ENCODE peak calls at places on chromosomes 12 and 14, in four cellular contexts. Z is GM23248, H is GM23338, X is HCT116. K is an unnamed sample.

GRCh38 chr12:38662851-38663250 is 242.5 kb downstream of the CPNE8 start:
- DNase-seq in H (no peak), Z (peak), X (no peak), K (no peak)

GRCh38 chr12:1575287-1575798 is 19.0 kb downstream of the FBXL14 start:
- DNase-seq in X (no peak), Z (peak), H (no peak), K (no peak)

GRCh38 chr12:630656-631632 is 32.3 kb downstream of the NINJ2 start:
- DNase-seq in Z (no peak), H (peak), X (no peak), K (no peak)

GRCh38 chr12:94793191-94793595 is 142.8 kb upstream of the TMCC3 start:
- DNase-seq in Z (no peak), X (no peak), H (peak), K (no peak)

GRCh38 chr14:81402123-81402495 is 2.0 kb upstream of the STON2 start:
- DNase-seq in H (no peak), Z (peak), X (no peak), K (no peak)

GRCh38 chr12:95963104-95963503 is 20.0 kb downstream of the AMDHD1 start:
- DNase-seq in X (peak), Z (no peak), H (peak), K (peak)

GRCh38 chr14:46368275-46368674 is 283.3 kb downstream of the RPL10L start:
- DNase-seq in H (no peak), X (no peak), Z (no peak), K (no peak)

GRCh38 chr14:106790189-106791036 is 1264.0 kb downstream of the TMEM121 start:
- DNase-seq in Z (peak), H (peak), X (no peak), K (peak)

GRCh38 chr14:105322791-105323556 is 8.4 kb downstream of the PACS2 start:
- DNase-seq in Z (no peak), H (no peak), X (no peak), K (no peak)

GRCh38 chr12:123696641-123697040 is 15.5 kb upstream of the ATP6V0A2 start:
- DNase-seq in Z (no peak), X (no peak), H (no peak), K (peak)

GRCh38 chr14:76715102-76715926 is 46.0 kb upstream of the VASH1 start:
- DNase-seq in H (no peak), X (no peak), Z (peak), K (no peak)

GRCh38 chr12:31390991-31391390 is 65.0 kb upstream of the SINHCAF start:
- DNase-seq in H (peak), X (no peak), Z (no peak), K (no peak)

GRCh38 chr12:10673660-10674384 is at the start of gene STYK1:
- DNase-seq in X (peak), Z (peak), H (peak), K (peak)
- H2AFZ ChIP-seq in X (peak), Z (peak), H (peak), K (peak)

GRCh38 chr12:26701604-26702215 is 131.3 kb downstream of the ITPR2 start:
- DNase-seq in H (peak), X (peak), Z (peak), K (peak)
- TF ChIP-seq EZH2phosphoT487 in H (no peak), X (no peak), Z (no peak), K (no peak)

GRCh38 chr12:47277071-47277408 is 197.3 kb upstream of the AMIGO2 start:
- DNase-seq in Z (no peak), X (no peak), H (no peak), K (no peak)
- H3K27ac ChIP-seq in Z (peak), X (no peak), H (no peak), K (peak)

GRCh38 chr14:41377926-41378325 is 228.8 kb upstream of the LRFN5 start:
- DNase-seq in X (no peak), H (no peak), Z (no peak), K (no peak)

GRCh38 chr14:41374092-41374491 is 232.6 kb upstream of the LRFN5 start:
- DNase-seq in Z (no peak), X (no peak), H (no peak), K (no peak)

GRCh38 chr14:41385787-41386186 is 220.9 kb upstream of the LRFN5 start:
- DNase-seq in Z (no peak), H (no peak), X (no peak), K (no peak)

DNA sequence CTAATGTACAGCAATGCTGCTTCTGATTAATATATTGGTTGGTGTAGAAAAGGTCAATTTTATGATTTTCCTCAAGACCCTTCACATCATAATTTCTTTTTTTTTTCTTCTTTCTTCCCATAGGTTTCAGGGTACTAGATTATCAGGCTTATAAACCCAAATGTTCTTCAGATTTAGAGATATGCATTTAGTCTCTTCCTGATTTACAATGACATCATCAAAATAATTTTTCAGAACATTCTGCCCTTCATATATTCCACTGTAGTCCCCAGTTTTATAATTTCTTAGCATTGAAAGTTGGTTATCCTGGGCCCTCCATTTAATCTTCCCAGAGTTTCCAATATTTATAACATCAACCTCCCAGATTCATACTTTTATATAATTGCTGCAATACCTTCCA is 226.7 kb upstream of the LRFN5 start:
- DNase-seq in Z (no peak), X (no peak), H (no peak), K (no peak)
- H2AFZ ChIP-seq in Z (no peak), X (no peak), H (no peak), K (no peak)

GRCh38 chr12:105822131-105823103 is 316.3 kb downstream of the NUAK1 start:
- DNase-seq in Z (peak), X (no peak), H (no peak), K (no peak)

GRCh38 chr12:105823810-105824209 is 314.9 kb downstream of the NUAK1 start:
- DNase-seq in Z (no peak), X (no peak), H (no peak), K (no peak)

GRCh38 chr12:105825141-105825540 is 313.6 kb downstream of the NUAK1 start:
- DNase-seq in X (no peak), H (no peak), Z (no peak), K (no peak)

GRCh38 chr12:105820407-105821140 is 318.2 kb downstream of the NUAK1 start:
- DNase-seq in X (no peak), H (peak), Z (peak), K (no peak)
- TF ChIP-seq EZH2phosphoT487 in X (no peak), H (no peak), Z (no peak), K (no peak)

GRCh38 chr12:6947615-6948014 is 3.5 kb upstream of the PTPN6 start:
- DNase-seq in Z (no peak), X (no peak), H (no peak), K (peak)

GRCh38 chr12:6945613-6946012 is 1.8 kb downstream of the C12orf57 start:
- DNase-seq in Z (no peak), H (no peak), X (no peak), K (peak)

GRCh38 chr12:6949063-6949594 is 2.0 kb upstream of the PTPN6 start:
- DNase-seq in Z (no peak), X (no peak), H (no peak), K (no peak)

GRCh38 chr12:6946033-6946919 is 2.5 kb downstream of the C12orf57 start:
- DNase-seq in X (peak), H (peak), Z (no peak), K (peak)

DNA sequence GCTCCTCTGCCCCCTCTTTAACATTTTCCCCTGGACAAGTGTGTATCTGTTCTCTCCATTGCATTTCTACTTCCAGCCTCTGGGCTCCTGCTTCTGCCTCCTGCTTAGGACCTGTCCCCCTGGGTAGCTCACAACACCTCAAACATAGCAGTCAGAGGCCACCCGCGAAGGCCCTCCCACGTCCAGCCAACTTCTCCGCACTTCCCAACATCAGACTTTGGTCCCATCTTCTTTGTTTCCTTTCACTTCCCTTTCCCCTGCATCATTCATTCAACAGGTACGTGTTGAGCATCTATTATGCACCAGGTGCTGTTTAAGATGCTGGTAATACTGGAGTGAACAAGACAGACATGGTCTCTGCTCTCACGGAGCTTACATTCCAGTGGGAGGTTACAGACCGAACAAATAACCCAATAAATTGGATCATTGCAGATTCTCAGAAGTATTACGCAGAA is 3.1 kb downstream of the C12orf57 start:
- DNase-seq in Z (no peak), H (no peak), X (no peak), K (no peak)
- H3K27ac ChIP-seq in Z (no peak), H (no peak), X (peak), K (peak)

DNA sequence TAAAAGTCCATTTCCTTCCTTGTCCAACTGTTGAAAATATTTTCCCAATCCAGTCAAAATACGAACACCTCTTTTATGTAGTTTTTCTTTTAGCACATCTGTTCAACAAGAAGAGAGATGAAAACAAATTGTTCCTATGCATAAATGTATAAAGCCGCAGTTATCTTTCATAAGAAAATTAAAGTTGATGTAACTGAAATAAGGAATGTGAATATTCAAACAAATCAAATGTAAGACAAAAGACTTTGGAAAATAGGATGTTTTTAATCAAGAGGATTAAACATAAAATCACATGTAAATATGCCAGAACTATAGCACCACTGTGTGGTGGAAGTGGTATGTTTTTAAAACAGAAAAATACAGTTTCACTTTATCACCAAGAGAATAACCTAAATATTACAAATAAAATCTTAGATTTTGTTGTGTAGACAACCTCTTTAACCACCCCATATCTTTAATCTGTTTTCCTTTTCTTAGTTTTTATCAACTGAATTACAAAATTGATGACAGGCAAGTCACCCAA is 40.4 kb downstream of the CAPS2 start:
- DNase-seq in H (no peak), X (peak), Z (peak), K (no peak)
- H2AFZ ChIP-seq in H (no peak), X (no peak), Z (peak), K (no peak)

GRCh38 chr14:64005822-64006221 is 153.0 kb downstream of the SYNE2 start:
- DNase-seq in X (no peak), H (no peak), Z (no peak), K (peak)
- TF ChIP-seq EZH2phosphoT487 in X (no peak), H (no peak), Z (no peak), K (no peak)

DNA sequence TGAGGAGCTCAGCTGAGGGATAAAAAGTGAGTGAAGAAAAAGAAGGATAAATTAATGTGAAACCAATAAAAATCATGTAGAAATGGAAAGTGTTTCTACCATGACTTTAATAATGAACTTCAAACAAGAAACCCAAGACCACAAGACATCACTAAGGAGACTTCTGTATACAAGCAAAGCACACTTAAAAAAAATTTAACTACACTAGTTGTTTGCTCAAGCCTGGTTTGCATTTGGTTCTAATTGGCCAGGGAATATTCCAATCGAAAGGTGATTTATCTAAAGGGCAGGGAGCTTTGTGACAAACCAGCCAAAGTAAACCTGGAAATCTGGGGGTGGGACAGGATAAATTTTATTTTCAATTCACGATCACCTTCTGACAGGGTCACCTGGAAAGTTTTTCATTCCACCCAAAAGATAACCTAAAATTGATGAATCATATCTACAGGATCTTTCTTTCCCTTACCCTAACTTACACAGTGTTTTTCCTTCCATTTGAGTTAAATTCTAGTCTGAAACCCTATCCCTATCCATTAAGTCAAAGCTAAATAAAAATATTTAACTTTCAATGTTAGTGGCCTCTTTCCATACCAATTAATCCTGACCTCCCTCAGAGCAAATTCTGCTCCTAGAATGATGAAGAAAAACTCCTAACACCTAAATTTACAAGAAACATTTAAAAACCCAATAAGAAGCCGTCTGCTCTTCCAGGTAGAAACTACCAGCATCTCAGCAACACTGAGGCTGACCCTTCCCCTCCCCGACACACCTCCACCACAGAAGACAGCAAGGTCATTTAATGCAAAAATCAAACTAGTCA is 2.5 kb downstream of the EGLN3 start:
- DNase-seq in Z (no peak), X (no peak), H (no peak), K (no peak)
- H3K27ac ChIP-seq in Z (no peak), X (no peak), H (no peak), K (no peak)

DNA sequence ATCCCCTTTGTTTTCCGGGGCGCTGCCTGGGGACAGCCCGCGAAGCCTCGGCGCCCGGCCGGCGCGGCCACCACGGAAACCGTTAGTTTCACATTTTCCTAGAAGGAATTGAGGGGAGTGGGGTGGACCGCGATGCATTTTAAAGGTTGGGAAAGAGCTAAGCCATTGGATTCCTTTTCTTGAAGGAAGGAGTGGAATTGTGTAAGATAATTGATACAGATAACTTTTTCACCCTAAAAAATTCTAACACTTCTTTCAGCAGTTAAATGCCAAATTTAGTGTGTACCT is 137.1 kb downstream of the MON2 start:
- DNase-seq in H (no peak), Z (no peak), X (no peak), K (no peak)
- H2AFZ ChIP-seq in H (no peak), Z (no peak), X (no peak), K (peak)